ENCODE peak calls at places on chromosome 6, in seven cellular contexts. I is foreskin keratinocyte; D is substantia nigra; N is heart right ventricle; Q is CD4-positive, alpha-beta T cell; M is GM23248; G is GM12878. V is an unnamed sample.

GRCh38 chr6:87574237-87574636 is 15.6 kb downstream of the RARS2 start:
- DNase-seq in I (no peak), D (no peak), N (no peak), Q (no peak), M (no peak), G (no peak), V (no peak)

GRCh38 chr6:134593887-134594286 is 276.0 kb upstream of the SGK1 start:
- DNase-seq in I (no peak), D (peak), N (no peak), Q (no peak), M (no peak), G (no peak), V (no peak)

GRCh38 chr6:122772724-122773123 is 6.8 kb upstream of the FABP7 start:
- DNase-seq in I (peak), D (no peak), N (no peak), Q (no peak), M (no peak), G (no peak), V (peak)

GRCh38 chr6:165605182-165605875 is 57.7 kb downstream of the PDE10A start:
- DNase-seq in I (no peak), D (no peak), N (no peak), Q (no peak), M (no peak), G (no peak), V (no peak)

GRCh38 chr6:49766762-49767161 is 20.3 kb downstream of the PGK2 start:
- DNase-seq in I (no peak), D (no peak), N (no peak), Q (no peak), M (no peak), G (no peak), V (no peak)

GRCh38 chr6:7725412-7725811 is 487 bp upstream of the BMP6 start:
- DNase-seq in I (no peak), D (no peak), N (no peak), Q (no peak), M (peak), G (no peak), V (no peak)

GRCh38 chr6:96834070-96834469 is 3.2 kb downstream of the GPR63 start:
- DNase-seq in I (no peak), D (no peak), N (no peak), Q (no peak), M (no peak), G (no peak), V (no peak)

GRCh38 chr6:150452642-150453243 is 83.9 kb downstream of the IYD start:
- DNase-seq in I (no peak), D (no peak), N (peak), Q (no peak), M (no peak), G (no peak), V (no peak)

GRCh38 chr6:33672808-33673207 is 38.7 kb downstream of the UQCC2 start:
- DNase-seq in I (peak), D (no peak), N (peak), Q (no peak), M (peak), G (no peak), V (peak)

GRCh38 chr6:118843685-118844390 is 50.1 kb upstream of the ASF1A start:
- DNase-seq in I (no peak), D (no peak), N (no peak), Q (no peak), M (peak), G (peak), V (no peak)

GRCh38 chr6:92849636-92850035 is 569.7 kb downstream of the EPHA7 start:
- DNase-seq in I (no peak), D (no peak), N (no peak), Q (no peak), M (no peak), G (no peak), V (peak)

GRCh38 chr6:17941318-17941717 is 46.1 kb downstream of the KIF13A start:
- DNase-seq in I (no peak), D (no peak), N (no peak), Q (no peak), M (no peak), G (no peak), V (no peak)

GRCh38 chr6:17948725-17949124 is 38.7 kb downstream of the KIF13A start:
- DNase-seq in I (no peak), D (no peak), N (no peak), Q (no peak), M (no peak), G (no peak), V (no peak)

GRCh38 chr6:17945111-17945510 is 42.3 kb downstream of the KIF13A start:
- DNase-seq in I (no peak), D (no peak), N (no peak), Q (no peak), M (peak), G (no peak), V (no peak)

GRCh38 chr6:17949168-17949567 is 38.3 kb downstream of the KIF13A start:
- DNase-seq in I (no peak), D (no peak), N (no peak), Q (no peak), M (no peak), G (no peak), V (no peak)

DNA sequence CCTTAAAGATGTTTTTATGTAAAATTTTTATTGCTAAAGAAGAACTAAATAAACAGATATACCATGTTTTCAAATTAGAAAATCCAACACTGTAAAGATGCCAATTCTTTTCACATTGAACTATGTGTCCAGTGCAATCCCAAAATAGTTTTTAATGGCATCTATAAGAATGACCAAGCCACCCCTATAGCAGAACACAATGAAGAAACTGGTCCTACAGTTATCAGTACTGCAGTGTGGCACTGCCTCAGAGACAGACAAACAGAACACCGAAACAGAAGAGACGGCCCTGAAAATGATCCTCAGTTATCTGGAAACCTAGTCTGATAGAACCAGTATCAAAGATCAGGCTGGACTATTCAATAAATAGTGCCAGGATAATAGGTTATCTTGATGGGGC is 41.9 kb downstream of the KIF13A start:
- DNase-seq in I (no peak), D (no peak), N (no peak), Q (no peak), M (no peak), G (no peak), V (no peak)
- H3K27ac ChIP-seq in I (no peak), D (no peak), N (peak), Q (no peak), M (peak), G (no peak), V (no peak)

GRCh38 chr6:18395177-18395850 is 8.2 kb downstream of the RNF144B start:
- DNase-seq in I (no peak), D (no peak), N (no peak), Q (no peak), M (no peak), G (no peak), V (no peak)
- H3K27ac ChIP-seq in I (no peak), D (no peak), N (no peak), Q (no peak), M (no peak), G (no peak), V (peak)

GRCh38 chr6:25831532-25832306 is at the start of gene SLC17A1:
- DNase-seq in I (no peak), D (no peak), N (no peak), Q (no peak), M (no peak), G (no peak), V (no peak)
- H3K27ac ChIP-seq in I (no peak), D (no peak), N (no peak), Q (no peak), M (no peak), G (no peak), V (no peak)

DNA sequence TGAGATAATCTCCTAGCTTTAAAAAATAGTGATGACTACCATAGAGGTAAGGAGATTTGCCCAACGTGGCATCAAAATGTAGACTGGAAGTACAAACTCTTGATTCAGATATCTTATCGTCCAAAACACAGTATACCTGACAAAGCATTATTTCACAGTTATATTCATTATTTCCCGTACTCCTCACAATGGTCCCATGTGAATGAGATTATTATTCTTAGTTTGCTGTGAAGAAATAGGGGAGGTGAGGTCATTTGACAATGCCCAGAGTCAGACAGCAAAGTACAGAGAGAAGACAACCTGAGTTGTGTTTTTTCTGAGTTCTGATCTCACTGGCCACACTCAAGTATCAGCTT is 1.2 kb upstream of the TFB1M start:
- DNase-seq in I (no peak), D (no peak), N (no peak), Q (no peak), M (peak), G (no peak), V (no peak)
- H3K27ac ChIP-seq in I (no peak), D (peak), N (no peak), Q (no peak), M (peak), G (peak), V (no peak)

DNA sequence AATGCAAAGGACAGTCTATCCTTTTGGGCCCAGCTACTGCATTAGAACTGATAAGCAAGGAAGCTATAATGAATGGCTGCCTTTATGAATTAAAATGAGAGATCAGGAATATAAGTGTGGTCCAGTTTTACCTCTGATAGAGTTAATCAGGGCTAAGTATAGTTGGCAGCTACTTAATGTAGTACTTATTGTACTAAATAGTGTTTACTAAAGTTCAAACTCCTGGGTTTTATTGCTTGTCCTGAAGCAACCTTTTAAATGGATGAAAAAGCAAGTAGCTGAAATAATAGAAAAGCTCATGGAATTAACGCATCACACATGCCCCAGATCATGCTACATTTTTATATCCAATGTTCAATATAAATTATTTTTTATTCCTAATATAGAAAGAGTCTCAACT is 5.3 kb downstream of the TRMT11 start:
- DNase-seq in I (no peak), D (no peak), N (no peak), Q (no peak), M (no peak), G (no peak), V (no peak)
- H3K27ac ChIP-seq in I (no peak), D (no peak), N (no peak), Q (no peak), M (no peak), G (no peak), V (no peak)

V was measured in RWPE1.